ENCODE peak calls at places on chromosomes 11 and 22, in nine cellular contexts. One of them, this sample, is unnamed.

GRCh38 chr11:84890706-84891105 is 736.4 kb downstream of the DLG2 start:
- DNase-seq in MCF 10A: no peak
- DNase-seq in GM10248: no peak
- DNase-seq in neural crest cell: no peak
- DNase-seq in fibroblast of the aortic adventitia: no peak
- DNase-seq in astrocyte of the spinal cord: no peak
- DNase-seq in choroid plexus epithelial cell: peak; percentile 35
- DNase-seq in GM12878: no peak
- DNase-seq in BJ: no peak
- DNase-seq in this sample: no peak

GRCh38 chr11:47573321-47573720 is 5.4 kb downstream of the KBTBD4 start:
- DNase-seq in MCF 10A: no peak
- DNase-seq in GM10248: no peak
- DNase-seq in neural crest cell: no peak
- DNase-seq in fibroblast of the aortic adventitia: no peak
- DNase-seq in astrocyte of the spinal cord: no peak
- DNase-seq in choroid plexus epithelial cell: no peak
- DNase-seq in GM12878: no peak
- DNase-seq in BJ: no peak
- DNase-seq in this sample: no peak

GRCh38 chr11:112113539-112114457 is 27.1 kb downstream of the SDHD start:
- DNase-seq in MCF 10A: peak; percentile 75
- DNase-seq in GM10248: peak; percentile 61
- DNase-seq in neural crest cell: no peak
- DNase-seq in fibroblast of the aortic adventitia: peak; percentile 76
- DNase-seq in astrocyte of the spinal cord: peak; percentile 61
- DNase-seq in choroid plexus epithelial cell: peak; percentile 79
- DNase-seq in GM12878: no peak
- DNase-seq in BJ: no peak
- DNase-seq in this sample: peak; percentile 73

GRCh38 chr11:106249857-106250256 is 172.4 kb downstream of the AASDHPPT start:
- DNase-seq in MCF 10A: no peak
- DNase-seq in GM10248: no peak
- DNase-seq in neural crest cell: no peak
- DNase-seq in fibroblast of the aortic adventitia: peak; percentile 65
- DNase-seq in astrocyte of the spinal cord: peak; percentile 72
- DNase-seq in choroid plexus epithelial cell: peak; percentile 87
- DNase-seq in GM12878: no peak
- DNase-seq in BJ: peak; percentile 35
- DNase-seq in this sample: no peak

GRCh38 chr11:129790131-129790530 is 25.5 kb upstream of the TMEM45B start:
- DNase-seq in MCF 10A: no peak
- DNase-seq in GM10248: no peak
- DNase-seq in neural crest cell: no peak
- DNase-seq in fibroblast of the aortic adventitia: no peak
- DNase-seq in astrocyte of the spinal cord: no peak
- DNase-seq in choroid plexus epithelial cell: peak; percentile 54
- DNase-seq in GM12878: no peak
- DNase-seq in BJ: no peak
- DNase-seq in this sample: no peak

GRCh38 chr11:71929491-71929890 is 645 bp downstream of the RNF121 start:
- DNase-seq in MCF 10A: no peak
- DNase-seq in GM10248: no peak
- DNase-seq in neural crest cell: no peak
- DNase-seq in fibroblast of the aortic adventitia: no peak
- DNase-seq in astrocyte of the spinal cord: no peak
- DNase-seq in choroid plexus epithelial cell: no peak
- DNase-seq in GM12878: no peak
- DNase-seq in BJ: no peak
- DNase-seq in this sample: no peak

GRCh38 chr22:19663821-19664325 is 50.4 kb upstream of the SEPTIN5 start:
- DNase-seq in MCF 10A: no peak
- DNase-seq in GM10248: peak; percentile 3
- DNase-seq in neural crest cell: no peak
- DNase-seq in fibroblast of the aortic adventitia: peak; percentile 74
- DNase-seq in astrocyte of the spinal cord: peak; percentile 78
- DNase-seq in choroid plexus epithelial cell: peak; percentile 72
- DNase-seq in GM12878: no peak
- DNase-seq in BJ: no peak
- DNase-seq in this sample: peak; percentile 56

GRCh38 chr22:38953577-38954413 is 3.6 kb upstream of the APOBEC3A start:
- DNase-seq in MCF 10A: peak; percentile 59
- DNase-seq in GM10248: peak; percentile 93
- DNase-seq in neural crest cell: no peak
- DNase-seq in fibroblast of the aortic adventitia: no peak
- DNase-seq in astrocyte of the spinal cord: no peak
- DNase-seq in choroid plexus epithelial cell: no peak
- DNase-seq in GM12878: peak; percentile 85
- DNase-seq in BJ: no peak
- DNase-seq in this sample: no peak

GRCh38 chr11:38252620-38253019 is 1654.6 kb upstream of the RAG2 start:
- DNase-seq in MCF 10A: peak; percentile 12
- DNase-seq in GM10248: no peak
- DNase-seq in neural crest cell: no peak
- DNase-seq in fibroblast of the aortic adventitia: no peak
- DNase-seq in astrocyte of the spinal cord: no peak
- DNase-seq in choroid plexus epithelial cell: peak; percentile 57
- DNase-seq in GM12878: no peak
- DNase-seq in BJ: no peak
- DNase-seq in this sample: no peak

GRCh38 chr11:8098879-8099278 is 17.9 kb downstream of the TUB start:
- DNase-seq in MCF 10A: no peak
- DNase-seq in GM10248: no peak
- DNase-seq in neural crest cell: no peak
- DNase-seq in fibroblast of the aortic adventitia: no peak
- DNase-seq in astrocyte of the spinal cord: no peak
- DNase-seq in choroid plexus epithelial cell: peak; percentile 28
- DNase-seq in GM12878: no peak
- DNase-seq in BJ: no peak
- DNase-seq in this sample: peak; percentile 48

GRCh38 chr11:58829736-58830135 is 14.8 kb downstream of the GLYATL2 start:
- DNase-seq in MCF 10A: peak; percentile 44
- DNase-seq in GM10248: no peak
- DNase-seq in neural crest cell: no peak
- DNase-seq in fibroblast of the aortic adventitia: peak; percentile 72
- DNase-seq in astrocyte of the spinal cord: peak; percentile 62
- DNase-seq in choroid plexus epithelial cell: peak; percentile 16
- DNase-seq in GM12878: no peak
- DNase-seq in BJ: peak; percentile 37
- DNase-seq in this sample: peak; percentile 33

GRCh38 chr11:19460718-19461405 is 220.1 kb upstream of the E2F8 start:
- DNase-seq in MCF 10A: no peak
- DNase-seq in GM10248: no peak
- DNase-seq in neural crest cell: no peak
- DNase-seq in fibroblast of the aortic adventitia: peak; percentile 79
- DNase-seq in astrocyte of the spinal cord: no peak
- DNase-seq in choroid plexus epithelial cell: peak; percentile 34
- DNase-seq in GM12878: no peak
- DNase-seq in BJ: no peak
- DNase-seq in this sample: no peak

GRCh38 chr11:134801526-134801925 is 389.5 kb upstream of the B3GAT1 start:
- DNase-seq in MCF 10A: no peak
- DNase-seq in GM10248: no peak
- DNase-seq in neural crest cell: no peak
- DNase-seq in fibroblast of the aortic adventitia: no peak
- DNase-seq in astrocyte of the spinal cord: no peak
- DNase-seq in choroid plexus epithelial cell: no peak
- DNase-seq in GM12878: no peak
- DNase-seq in BJ: no peak
- DNase-seq in this sample: no peak

GRCh38 chr11:67178878-67179277 is 59.8 kb downstream of the KDM2A start:
- DNase-seq in MCF 10A: no peak
- DNase-seq in GM10248: no peak
- DNase-seq in neural crest cell: no peak
- DNase-seq in fibroblast of the aortic adventitia: no peak
- DNase-seq in astrocyte of the spinal cord: no peak
- DNase-seq in choroid plexus epithelial cell: peak; percentile 42
- DNase-seq in GM12878: no peak
- DNase-seq in BJ: no peak
- DNase-seq in this sample: no peak

GRCh38 chr11:11169715-11170351 is 183.2 kb downstream of the CSNK2A3 start:
- DNase-seq in MCF 10A: no peak
- DNase-seq in GM10248: no peak
- DNase-seq in neural crest cell: no peak
- DNase-seq in fibroblast of the aortic adventitia: no peak
- DNase-seq in astrocyte of the spinal cord: no peak
- DNase-seq in choroid plexus epithelial cell: no peak
- DNase-seq in GM12878: peak; percentile 30
- DNase-seq in BJ: no peak
- DNase-seq in this sample: no peak

GRCh38 chr22:23531966-23532735 is 47.9 kb downstream of the IGLL1 start:
- DNase-seq in MCF 10A: no peak
- DNase-seq in GM10248: no peak
- DNase-seq in neural crest cell: no peak
- DNase-seq in fibroblast of the aortic adventitia: no peak
- DNase-seq in astrocyte of the spinal cord: no peak
- DNase-seq in choroid plexus epithelial cell: no peak
- DNase-seq in GM12878: no peak
- DNase-seq in BJ: no peak
- DNase-seq in this sample: no peak

GRCh38 chr11:68468217-68468828 is 7.8 kb downstream of the PPP6R3 start:
- DNase-seq in MCF 10A: no peak
- DNase-seq in GM10248: no peak
- DNase-seq in neural crest cell: no peak
- DNase-seq in fibroblast of the aortic adventitia: no peak
- DNase-seq in astrocyte of the spinal cord: no peak
- DNase-seq in choroid plexus epithelial cell: no peak
- DNase-seq in GM12878: no peak
- DNase-seq in BJ: no peak
- DNase-seq in this sample: no peak

GRCh38 chr11:24585192-24585591 is 88.3 kb downstream of the LUZP2 start:
- DNase-seq in MCF 10A: no peak
- DNase-seq in GM10248: no peak
- DNase-seq in neural crest cell: no peak
- DNase-seq in fibroblast of the aortic adventitia: peak; percentile 31
- DNase-seq in astrocyte of the spinal cord: peak; percentile 32
- DNase-seq in choroid plexus epithelial cell: peak; percentile 36
- DNase-seq in GM12878: no peak
- DNase-seq in BJ: no peak
- DNase-seq in this sample: no peak

GRCh38 chr11:114812698-114813097 is 134.4 kb downstream of the NXPE2 start:
- DNase-seq in MCF 10A: no peak
- DNase-seq in GM10248: no peak
- DNase-seq in neural crest cell: no peak
- DNase-seq in fibroblast of the aortic adventitia: no peak
- DNase-seq in astrocyte of the spinal cord: no peak
- DNase-seq in choroid plexus epithelial cell: no peak
- DNase-seq in GM12878: no peak
- DNase-seq in BJ: no peak
- DNase-seq in this sample: no peak

GRCh38 chr22:49032821-49033220 is 794.9 kb downstream of the BRD1 start:
- DNase-seq in MCF 10A: no peak
- DNase-seq in GM10248: no peak
- DNase-seq in neural crest cell: no peak
- DNase-seq in fibroblast of the aortic adventitia: no peak
- DNase-seq in astrocyte of the spinal cord: no peak
- DNase-seq in choroid plexus epithelial cell: no peak
- DNase-seq in GM12878: no peak
- DNase-seq in BJ: no peak
- DNase-seq in this sample: no peak

GRCh38 chr11:132540586-132540985 is 991.7 kb downstream of the OPCML start:
- DNase-seq in MCF 10A: no peak
- DNase-seq in GM10248: no peak
- DNase-seq in neural crest cell: no peak
- DNase-seq in fibroblast of the aortic adventitia: no peak
- DNase-seq in astrocyte of the spinal cord: no peak
- DNase-seq in choroid plexus epithelial cell: no peak
- DNase-seq in GM12878: no peak
- DNase-seq in BJ: no peak
- DNase-seq in this sample: no peak

GRCh38 chr11:122559734-122560382 is 95.7 kb upstream of the UBASH3B start:
- DNase-seq in MCF 10A: peak; percentile 10
- DNase-seq in GM10248: no peak
- DNase-seq in neural crest cell: no peak
- DNase-seq in fibroblast of the aortic adventitia: peak; percentile 13
- DNase-seq in astrocyte of the spinal cord: no peak
- DNase-seq in choroid plexus epithelial cell: no peak
- DNase-seq in GM12878: no peak
- DNase-seq in BJ: no peak
- DNase-seq in this sample: no peak

GRCh38 chr11:122556605-122557004 is 98.9 kb upstream of the UBASH3B start:
- DNase-seq in MCF 10A: no peak
- DNase-seq in GM10248: no peak
- DNase-seq in neural crest cell: peak; percentile 53
- DNase-seq in fibroblast of the aortic adventitia: peak; percentile 5
- DNase-seq in astrocyte of the spinal cord: no peak
- DNase-seq in choroid plexus epithelial cell: peak; percentile 25
- DNase-seq in GM12878: no peak
- DNase-seq in BJ: no peak
- DNase-seq in this sample: peak; percentile 32
- TF ChIP-seq CTCF in MCF 10A: no peak
- TF ChIP-seq CTCF in GM10248: no peak
- TF ChIP-seq CTCF in neural crest cell: peak; percentile 61
- TF ChIP-seq CTCF in fibroblast of the aortic adventitia: peak; percentile 34
- TF ChIP-seq CTCF in astrocyte of the spinal cord: peak; percentile 30
- TF ChIP-seq CTCF in choroid plexus epithelial cell: peak; percentile 45
- TF ChIP-seq CTCF in GM12878: no peak
- TF ChIP-seq CTCF in BJ: peak; percentile 44
- TF ChIP-seq CTCF in this sample: peak; percentile 37

GRCh38 chr11:90847268-90847886 is 624.5 kb upstream of the CHORDC1 start:
- DNase-seq in MCF 10A: no peak
- DNase-seq in GM10248: no peak
- DNase-seq in neural crest cell: no peak
- DNase-seq in fibroblast of the aortic adventitia: no peak
- DNase-seq in astrocyte of the spinal cord: no peak
- DNase-seq in choroid plexus epithelial cell: no peak
- DNase-seq in GM12878: no peak
- DNase-seq in BJ: no peak
- DNase-seq in this sample: no peak
- TF ChIP-seq CTCF in MCF 10A: no peak
- TF ChIP-seq CTCF in GM10248: no peak
- TF ChIP-seq CTCF in neural crest cell: no peak
- TF ChIP-seq CTCF in fibroblast of the aortic adventitia: no peak
- TF ChIP-seq CTCF in astrocyte of the spinal cord: no peak
- TF ChIP-seq CTCF in choroid plexus epithelial cell: no peak
- TF ChIP-seq CTCF in GM12878: no peak
- TF ChIP-seq CTCF in BJ: no peak
- TF ChIP-seq CTCF in this sample: no peak

DNA sequence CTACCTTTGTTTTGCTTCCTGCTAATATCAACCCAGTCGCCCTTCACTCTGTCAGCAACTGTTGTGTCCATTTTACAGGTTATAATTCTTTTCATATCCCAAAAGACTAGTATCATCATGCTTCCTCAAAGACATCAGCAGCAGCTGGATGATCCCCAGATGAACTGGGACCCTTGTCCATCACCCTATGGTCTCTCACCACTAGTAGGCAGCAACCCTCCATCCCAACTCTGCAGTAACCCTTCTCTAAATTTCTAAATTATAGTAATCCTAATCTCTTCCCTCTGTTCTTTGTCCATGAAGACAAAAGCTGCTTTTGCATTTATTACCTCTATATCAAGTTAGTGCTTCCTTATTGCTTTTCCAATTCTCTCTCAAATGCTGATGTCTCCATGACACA is 1025.8 kb downstream of the FAM181B start:
- DNase-seq in MCF 10A: no peak
- DNase-seq in GM10248: no peak
- DNase-seq in neural crest cell: no peak
- DNase-seq in fibroblast of the aortic adventitia: no peak
- DNase-seq in astrocyte of the spinal cord: no peak
- DNase-seq in choroid plexus epithelial cell: no peak
- DNase-seq in GM12878: no peak
- DNase-seq in BJ: no peak
- DNase-seq in this sample: no peak
- TF ChIP-seq CTCF in MCF 10A: no peak
- TF ChIP-seq CTCF in GM10248: no peak
- TF ChIP-seq CTCF in neural crest cell: peak; percentile 26
- TF ChIP-seq CTCF in fibroblast of the aortic adventitia: peak; percentile 25
- TF ChIP-seq CTCF in astrocyte of the spinal cord: peak; percentile 26
- TF ChIP-seq CTCF in choroid plexus epithelial cell: peak; percentile 49
- TF ChIP-seq CTCF in GM12878: peak; percentile 31
- TF ChIP-seq CTCF in BJ: no peak
- TF ChIP-seq CTCF in this sample: no peak

GRCh38 chr11:36818410-36818809 is 220.4 kb upstream of the RAG2 start:
- DNase-seq in MCF 10A: peak; percentile 31
- DNase-seq in GM10248: peak; percentile 18
- DNase-seq in neural crest cell: no peak
- DNase-seq in fibroblast of the aortic adventitia: peak; percentile 19
- DNase-seq in astrocyte of the spinal cord: no peak
- DNase-seq in choroid plexus epithelial cell: no peak
- DNase-seq in GM12878: no peak
- DNase-seq in BJ: no peak
- DNase-seq in this sample: peak; percentile 1
- TF ChIP-seq CTCF in MCF 10A: peak; percentile 37
- TF ChIP-seq CTCF in GM10248: no peak
- TF ChIP-seq CTCF in neural crest cell: peak; percentile 52
- TF ChIP-seq CTCF in fibroblast of the aortic adventitia: peak; percentile 44
- TF ChIP-seq CTCF in astrocyte of the spinal cord: peak; percentile 17
- TF ChIP-seq CTCF in choroid plexus epithelial cell: peak; percentile 4
- TF ChIP-seq CTCF in GM12878: peak; percentile 29
- TF ChIP-seq CTCF in BJ: peak; percentile 31
- TF ChIP-seq CTCF in this sample: peak; percentile 25